ENCODE peak calls at places on chromosomes 11 and 22, in ten cellular contexts. One of them, this sample, is unnamed.

GRCh38 chr22:46319319-46319718 is 16.2 kb upstream of the TRMU start:
- DNase-seq in ascending aorta: no peak
- DNase-seq in astrocyte of the spinal cord: no peak
- DNase-seq in HL-60: no peak
- DNase-seq in bronchial epithelial cell: no peak
- DNase-seq in fibroblast of pulmonary artery: no peak
- DNase-seq in choroid plexus epithelial cell: no peak
- DNase-seq in Calu3: no peak
- DNase-seq in AG09319: no peak
- DNase-seq in foreskin keratinocyte: no peak
- DNase-seq in this sample: no peak

GRCh38 chr11:46369458-46370152 is 11.9 kb upstream of the MDK start:
- DNase-seq in ascending aorta: no peak
- DNase-seq in astrocyte of the spinal cord: peak
- DNase-seq in HL-60: peak
- DNase-seq in bronchial epithelial cell: no peak
- DNase-seq in fibroblast of pulmonary artery: peak
- DNase-seq in choroid plexus epithelial cell: peak
- DNase-seq in Calu3: peak
- DNase-seq in AG09319: no peak
- DNase-seq in foreskin keratinocyte: no peak
- DNase-seq in this sample: no peak

GRCh38 chr11:14237333-14237988 is 121.5 kb downstream of the RRAS2 start:
- DNase-seq in ascending aorta: no peak
- DNase-seq in astrocyte of the spinal cord: no peak
- DNase-seq in HL-60: no peak
- DNase-seq in bronchial epithelial cell: no peak
- DNase-seq in fibroblast of pulmonary artery: no peak
- DNase-seq in choroid plexus epithelial cell: no peak
- DNase-seq in Calu3: no peak
- DNase-seq in AG09319: no peak
- DNase-seq in foreskin keratinocyte: no peak
- DNase-seq in this sample: no peak

GRCh38 chr11:34744511-34744910 is 123.6 kb downstream of the EHF start:
- DNase-seq in ascending aorta: no peak
- DNase-seq in astrocyte of the spinal cord: no peak
- DNase-seq in HL-60: no peak
- DNase-seq in bronchial epithelial cell: no peak
- DNase-seq in fibroblast of pulmonary artery: no peak
- DNase-seq in choroid plexus epithelial cell: no peak
- DNase-seq in Calu3: no peak
- DNase-seq in AG09319: no peak
- DNase-seq in foreskin keratinocyte: no peak
- DNase-seq in this sample: no peak

GRCh38 chr11:34213366-34213765 is 107.9 kb downstream of the NAT10 start:
- DNase-seq in ascending aorta: no peak
- DNase-seq in astrocyte of the spinal cord: peak
- DNase-seq in HL-60: no peak
- DNase-seq in bronchial epithelial cell: peak
- DNase-seq in fibroblast of pulmonary artery: no peak
- DNase-seq in choroid plexus epithelial cell: no peak
- DNase-seq in Calu3: no peak
- DNase-seq in AG09319: no peak
- DNase-seq in foreskin keratinocyte: no peak
- DNase-seq in this sample: no peak

GRCh38 chr22:49321477-49322055 is 506.1 kb downstream of the BRD1 start:
- DNase-seq in ascending aorta: no peak
- DNase-seq in astrocyte of the spinal cord: no peak
- DNase-seq in HL-60: no peak
- DNase-seq in bronchial epithelial cell: no peak
- DNase-seq in fibroblast of pulmonary artery: no peak
- DNase-seq in choroid plexus epithelial cell: no peak
- DNase-seq in Calu3: no peak
- DNase-seq in AG09319: no peak
- DNase-seq in foreskin keratinocyte: no peak
- DNase-seq in this sample: peak

GRCh38 chr11:63567044-63567840 is 4.1 kb upstream of the PLAAT2 start:
- DNase-seq in ascending aorta: no peak
- DNase-seq in astrocyte of the spinal cord: peak
- DNase-seq in HL-60: peak
- DNase-seq in bronchial epithelial cell: peak
- DNase-seq in fibroblast of pulmonary artery: peak
- DNase-seq in choroid plexus epithelial cell: peak
- DNase-seq in Calu3: peak
- DNase-seq in AG09319: peak
- DNase-seq in foreskin keratinocyte: peak
- DNase-seq in this sample: peak

GRCh38 chr11:9315078-9315688 is 790 bp upstream of the TMEM41B start:
- DNase-seq in ascending aorta: no peak
- DNase-seq in astrocyte of the spinal cord: peak
- DNase-seq in HL-60: peak
- DNase-seq in bronchial epithelial cell: no peak
- DNase-seq in fibroblast of pulmonary artery: no peak
- DNase-seq in choroid plexus epithelial cell: no peak
- DNase-seq in Calu3: peak
- DNase-seq in AG09319: no peak
- DNase-seq in foreskin keratinocyte: no peak
- DNase-seq in this sample: no peak

GRCh38 chr22:17554814-17555213 is 8.5 kb upstream of the SLC25A18 start:
- DNase-seq in ascending aorta: no peak
- DNase-seq in astrocyte of the spinal cord: no peak
- DNase-seq in HL-60: no peak
- DNase-seq in bronchial epithelial cell: no peak
- DNase-seq in fibroblast of pulmonary artery: no peak
- DNase-seq in choroid plexus epithelial cell: no peak
- DNase-seq in Calu3: no peak
- DNase-seq in AG09319: no peak
- DNase-seq in foreskin keratinocyte: no peak
- DNase-seq in this sample: no peak

GRCh38 chr11:120334332-120334731 is 1.9 kb upstream of the ARHGEF12 start:
- DNase-seq in ascending aorta: no peak
- DNase-seq in astrocyte of the spinal cord: no peak
- DNase-seq in HL-60: no peak
- DNase-seq in bronchial epithelial cell: no peak
- DNase-seq in fibroblast of pulmonary artery: no peak
- DNase-seq in choroid plexus epithelial cell: no peak
- DNase-seq in Calu3: no peak
- DNase-seq in AG09319: no peak
- DNase-seq in foreskin keratinocyte: no peak
- DNase-seq in this sample: no peak

GRCh38 chr11:94134651-94135512 is 6.2 kb downstream of the PANX1 start:
- DNase-seq in ascending aorta: peak
- DNase-seq in astrocyte of the spinal cord: peak
- DNase-seq in HL-60: no peak
- DNase-seq in bronchial epithelial cell: peak
- DNase-seq in fibroblast of pulmonary artery: peak
- DNase-seq in choroid plexus epithelial cell: peak
- DNase-seq in Calu3: no peak
- DNase-seq in AG09319: peak
- DNase-seq in foreskin keratinocyte: peak
- DNase-seq in this sample: peak

GRCh38 chr11:88103337-88104206 is 71.7 kb downstream of the RAB38 start:
- DNase-seq in ascending aorta: no peak
- DNase-seq in astrocyte of the spinal cord: peak
- DNase-seq in HL-60: peak
- DNase-seq in bronchial epithelial cell: peak
- DNase-seq in fibroblast of pulmonary artery: peak
- DNase-seq in choroid plexus epithelial cell: peak
- DNase-seq in Calu3: peak
- DNase-seq in AG09319: no peak
- DNase-seq in foreskin keratinocyte: peak
- DNase-seq in this sample: no peak

GRCh38 chr22:49776053-49776511 is 51.6 kb downstream of the BRD1 start:
- DNase-seq in ascending aorta: no peak
- DNase-seq in astrocyte of the spinal cord: no peak
- DNase-seq in HL-60: no peak
- DNase-seq in bronchial epithelial cell: no peak
- DNase-seq in fibroblast of pulmonary artery: no peak
- DNase-seq in choroid plexus epithelial cell: no peak
- DNase-seq in Calu3: no peak
- DNase-seq in AG09319: no peak
- DNase-seq in foreskin keratinocyte: no peak
- DNase-seq in this sample: no peak

GRCh38 chr11:126791446-126791845 is 209.1 kb downstream of the KIRREL3 start:
- DNase-seq in ascending aorta: no peak
- DNase-seq in astrocyte of the spinal cord: no peak
- DNase-seq in HL-60: no peak
- DNase-seq in bronchial epithelial cell: no peak
- DNase-seq in fibroblast of pulmonary artery: no peak
- DNase-seq in choroid plexus epithelial cell: no peak
- DNase-seq in Calu3: no peak
- DNase-seq in AG09319: no peak
- DNase-seq in foreskin keratinocyte: no peak
- DNase-seq in this sample: no peak

DNA sequence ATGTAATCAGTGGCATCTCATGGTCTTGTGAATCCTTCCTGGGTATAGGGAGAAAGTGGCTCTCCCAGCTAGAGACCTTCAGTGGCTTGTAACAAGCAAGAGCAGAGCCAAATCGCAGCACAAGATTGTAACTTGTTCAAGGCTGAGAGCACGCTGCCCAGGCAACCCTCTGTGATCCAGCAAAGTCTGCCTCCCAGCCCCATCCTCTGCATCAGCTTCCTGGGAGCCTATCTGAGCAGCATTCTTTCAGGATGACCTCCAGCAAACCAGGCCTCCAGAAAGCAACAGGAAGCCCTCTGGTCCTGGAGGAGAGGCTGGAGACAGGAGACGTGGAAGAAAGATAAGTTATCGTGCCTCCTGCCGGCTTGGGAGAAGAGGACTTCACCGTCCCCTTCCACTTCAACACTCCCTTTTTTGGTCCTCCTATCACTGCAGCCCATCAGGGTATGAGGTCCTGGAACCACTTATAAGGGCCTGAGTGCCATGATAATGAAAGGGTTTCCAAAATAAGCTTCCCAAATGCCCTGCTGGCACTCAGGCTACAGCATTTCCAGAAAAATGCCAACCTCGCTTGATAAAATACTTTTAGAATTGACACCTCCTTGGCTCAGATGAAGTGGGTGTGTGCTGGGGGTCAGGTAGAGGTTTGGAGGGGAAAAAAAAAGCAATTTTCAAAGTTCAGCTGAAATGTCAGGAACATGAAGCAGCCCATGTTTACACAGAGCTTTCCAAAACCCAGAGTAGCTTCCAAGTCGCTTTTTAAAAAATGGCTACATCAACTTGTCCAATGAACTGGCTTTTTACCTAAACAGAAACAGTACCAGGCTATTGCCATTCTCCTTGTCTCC is 80.2 kb downstream of the PLEKHA7 start:
- DNase-seq in ascending aorta: no peak
- DNase-seq in astrocyte of the spinal cord: peak
- DNase-seq in HL-60: no peak
- DNase-seq in bronchial epithelial cell: no peak
- DNase-seq in fibroblast of pulmonary artery: peak
- DNase-seq in choroid plexus epithelial cell: peak
- DNase-seq in Calu3: no peak
- DNase-seq in AG09319: no peak
- DNase-seq in foreskin keratinocyte: peak
- DNase-seq in this sample: no peak
- TF ChIP-seq CTCF in ascending aorta: no peak
- TF ChIP-seq CTCF in astrocyte of the spinal cord: no peak
- TF ChIP-seq CTCF in HL-60: no peak
- TF ChIP-seq CTCF in bronchial epithelial cell: no peak
- TF ChIP-seq CTCF in fibroblast of pulmonary artery: no peak
- TF ChIP-seq CTCF in choroid plexus epithelial cell: peak
- TF ChIP-seq CTCF in Calu3: no peak
- TF ChIP-seq CTCF in AG09319: no peak
- TF ChIP-seq CTCF in foreskin keratinocyte: no peak
- TF ChIP-seq CTCF in this sample: no peak

GRCh38 chr22:27825174-27825573 is 23.6 kb upstream of the MN1 start:
- DNase-seq in ascending aorta: no peak
- DNase-seq in astrocyte of the spinal cord: no peak
- DNase-seq in HL-60: no peak
- DNase-seq in bronchial epithelial cell: no peak
- DNase-seq in fibroblast of pulmonary artery: no peak
- DNase-seq in choroid plexus epithelial cell: no peak
- DNase-seq in Calu3: no peak
- DNase-seq in AG09319: no peak
- DNase-seq in foreskin keratinocyte: no peak
- DNase-seq in this sample: no peak
- TF ChIP-seq CTCF in ascending aorta: no peak
- TF ChIP-seq CTCF in astrocyte of the spinal cord: peak
- TF ChIP-seq CTCF in HL-60: no peak
- TF ChIP-seq CTCF in bronchial epithelial cell: peak
- TF ChIP-seq CTCF in fibroblast of pulmonary artery: peak
- TF ChIP-seq CTCF in choroid plexus epithelial cell: peak
- TF ChIP-seq CTCF in Calu3: no peak
- TF ChIP-seq CTCF in AG09319: peak
- TF ChIP-seq CTCF in foreskin keratinocyte: peak
- TF ChIP-seq CTCF in this sample: no peak

GRCh38 chr11:134532921-134533421 is 120.9 kb upstream of the B3GAT1 start:
- DNase-seq in ascending aorta: no peak
- DNase-seq in astrocyte of the spinal cord: no peak
- DNase-seq in HL-60: no peak
- DNase-seq in bronchial epithelial cell: no peak
- DNase-seq in fibroblast of pulmonary artery: no peak
- DNase-seq in choroid plexus epithelial cell: no peak
- DNase-seq in Calu3: no peak
- DNase-seq in AG09319: no peak
- DNase-seq in foreskin keratinocyte: no peak
- DNase-seq in this sample: no peak
- TF ChIP-seq CTCF in ascending aorta: no peak
- TF ChIP-seq CTCF in astrocyte of the spinal cord: no peak
- TF ChIP-seq CTCF in HL-60: no peak
- TF ChIP-seq CTCF in bronchial epithelial cell: no peak
- TF ChIP-seq CTCF in fibroblast of pulmonary artery: no peak
- TF ChIP-seq CTCF in choroid plexus epithelial cell: no peak
- TF ChIP-seq CTCF in Calu3: no peak
- TF ChIP-seq CTCF in AG09319: no peak
- TF ChIP-seq CTCF in foreskin keratinocyte: no peak
- TF ChIP-seq CTCF in this sample: no peak

DNA sequence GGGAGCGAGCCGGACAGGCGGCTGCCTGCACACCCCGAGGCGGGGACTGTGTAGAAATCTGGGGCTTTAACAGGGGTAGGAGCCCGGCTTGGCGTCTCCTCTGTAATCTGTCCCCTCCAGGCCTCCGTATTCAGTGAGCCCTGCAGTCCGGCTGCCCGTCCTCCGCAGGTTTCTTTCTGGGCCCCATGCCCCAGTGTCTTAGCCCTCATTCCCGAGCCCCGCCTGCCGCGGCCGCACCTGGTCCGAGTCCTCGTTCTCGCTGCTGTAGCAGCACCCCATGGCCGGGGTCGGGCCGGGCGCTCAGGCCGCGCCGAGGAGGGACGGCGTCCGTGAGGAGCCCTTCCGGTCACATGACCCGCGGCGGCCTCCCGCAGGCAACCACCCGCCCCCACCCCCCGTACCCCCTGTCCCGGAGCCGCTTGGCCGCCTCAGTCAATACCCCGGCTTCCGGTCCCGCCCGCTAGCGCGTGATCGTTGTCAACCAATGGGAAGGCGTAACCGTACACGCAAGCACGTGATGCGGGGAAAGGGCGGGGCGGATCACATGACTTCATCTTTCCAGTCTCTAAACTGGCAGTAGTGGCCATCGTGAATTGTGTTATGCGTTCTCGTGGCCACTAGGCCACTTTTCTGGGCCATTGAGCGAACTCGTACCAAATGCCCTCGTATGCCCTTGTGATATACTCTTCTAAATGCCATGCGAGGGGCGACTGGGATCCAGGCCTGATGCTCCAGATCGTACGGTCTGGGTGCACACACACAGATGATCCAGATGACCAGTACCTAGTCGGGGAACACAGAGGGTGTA is at the start of gene LAMTOR1:
- DNase-seq in ascending aorta: peak
- DNase-seq in astrocyte of the spinal cord: peak
- DNase-seq in HL-60: peak
- DNase-seq in bronchial epithelial cell: peak
- DNase-seq in fibroblast of pulmonary artery: peak
- DNase-seq in choroid plexus epithelial cell: peak
- DNase-seq in Calu3: peak
- DNase-seq in AG09319: peak
- DNase-seq in foreskin keratinocyte: peak
- DNase-seq in this sample: peak
- TF ChIP-seq CTCF in ascending aorta: peak
- TF ChIP-seq CTCF in astrocyte of the spinal cord: peak
- TF ChIP-seq CTCF in HL-60: peak
- TF ChIP-seq CTCF in bronchial epithelial cell: peak
- TF ChIP-seq CTCF in fibroblast of pulmonary artery: peak
- TF ChIP-seq CTCF in choroid plexus epithelial cell: peak
- TF ChIP-seq CTCF in Calu3: no peak
- TF ChIP-seq CTCF in AG09319: peak
- TF ChIP-seq CTCF in foreskin keratinocyte: peak
- TF ChIP-seq CTCF in this sample: no peak

This sample was measured in lower leg skin.